ENCODE peak calls at places on chromosomes 12 and 14, in seven cellular contexts. B, Z, H, Y, C, J and X are unnamed samples.

GRCh38 chr12:53623526-53623925 is 2.7 kb downstream of the ATF7 start:
- DNase-seq in B (peak), Z (no peak), H (no peak), Y (no peak), C (no peak), J (no peak), X (no peak)

GRCh38 chr12:124543052-124543590 is 24.3 kb downstream of the NCOR2 start:
- DNase-seq in B (no peak), Z (peak), H (no peak), Y (no peak), C (peak), J (no peak), X (peak)

GRCh38 chr14:104211242-104211641 is 72.9 kb downstream of the KIF26A start:
- DNase-seq in B (no peak), Z (no peak), H (no peak), Y (no peak), C (no peak), J (no peak), X (no peak)

GRCh38 chr14:77026930-77027537 is 1.5 kb downstream of the IRF2BPL start:
- DNase-seq in B (peak), Z (peak), H (no peak), Y (no peak), C (peak), J (no peak), X (peak)

GRCh38 chr14:89293349-89293916 is 123.6 kb downstream of the FOXN3 start:
- DNase-seq in B (no peak), Z (no peak), H (no peak), Y (peak), C (no peak), J (no peak), X (no peak)

GRCh38 chr12:64650762-64651161 is 40.5 kb downstream of the RASSF3 start:
- DNase-seq in B (no peak), Z (no peak), H (no peak), Y (no peak), C (no peak), J (no peak), X (no peak)

GRCh38 chr14:23259412-23259811 is 21.7 kb downstream of the RNF212B start:
- DNase-seq in B (no peak), Z (no peak), H (no peak), Y (no peak), C (no peak), J (no peak), X (no peak)

GRCh38 chr12:57182918-57183575 is 33.5 kb upstream of the NXPH4 start:
- DNase-seq in B (peak), Z (peak), H (peak), Y (peak), C (peak), J (peak), X (peak)

GRCh38 chr14:34874386-34875030 is 652 bp downstream of the BAZ1A start:
- DNase-seq in B (no peak), Z (peak), H (no peak), Y (peak), C (peak), J (peak), X (peak)

GRCh38 chr14:34301107-34301734 is 160.8 kb downstream of the SPTSSA start:
- DNase-seq in B (peak), Z (peak), H (peak), Y (no peak), C (no peak), J (peak), X (peak)

GRCh38 chr12:93818488-93819047 is 141.4 kb downstream of the CRADD start:
- DNase-seq in B (no peak), Z (no peak), H (no peak), Y (no peak), C (no peak), J (no peak), X (no peak)

GRCh38 chr12:104615048-104615561 is 158.4 kb downstream of the CHST11 start:
- DNase-seq in B (no peak), Z (no peak), H (no peak), Y (no peak), C (no peak), J (no peak), X (no peak)
- TF ChIP-seq TAF1 in B (no peak), Z (no peak), H (no peak), Y (no peak), C (no peak), J (no peak), X (no peak)

DNA sequence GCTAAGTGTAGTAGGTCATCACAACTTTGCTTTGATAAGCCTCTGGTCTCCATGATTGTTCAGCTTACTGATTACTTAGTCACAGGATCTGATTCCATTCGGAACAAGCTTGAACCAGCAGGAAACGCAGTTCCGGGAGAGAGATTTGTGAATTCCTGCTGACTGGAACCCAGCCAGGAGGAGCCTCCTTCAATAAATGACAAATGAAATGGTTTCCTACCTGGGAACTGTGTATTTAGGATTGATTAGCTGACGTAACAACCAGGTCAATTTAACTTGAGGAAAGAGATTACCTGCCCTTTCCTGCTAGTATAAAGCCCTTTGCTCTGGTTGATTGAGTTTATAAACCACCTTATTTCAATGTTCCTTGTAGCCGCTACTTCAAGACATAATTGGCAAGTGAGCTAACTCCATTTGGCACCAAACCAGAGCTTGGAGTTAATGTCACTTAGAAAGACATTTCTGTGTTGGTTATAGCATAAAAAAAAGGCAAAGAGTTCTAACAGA is 35.1 kb upstream of the KCNH3 start:
- DNase-seq in B (no peak), Z (no peak), H (no peak), Y (no peak), C (no peak), J (no peak), X (no peak)
- TF ChIP-seq TAF1 in B (no peak), Z (no peak), H (no peak), Y (no peak), C (no peak), J (no peak), X (no peak)

DNA sequence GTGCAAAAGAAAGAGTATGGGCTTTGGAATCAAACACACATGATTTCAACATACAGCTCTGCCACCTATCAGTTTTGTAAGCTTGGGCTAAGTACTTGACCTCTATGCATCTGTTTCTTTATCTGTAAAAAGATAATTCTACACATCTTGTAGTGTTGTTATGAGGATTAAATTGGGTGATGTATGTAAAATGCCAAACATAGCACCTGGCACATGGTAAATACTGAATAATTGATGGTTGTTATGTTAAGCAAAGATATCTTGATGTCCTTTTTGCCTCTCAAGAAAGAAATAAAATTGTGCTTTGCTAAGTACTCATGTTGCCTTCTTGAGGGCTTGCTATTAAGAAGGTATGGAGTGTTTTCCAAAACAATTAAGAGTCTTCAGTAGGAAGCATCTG is 2.3 kb upstream of the CSRP2 start:
- DNase-seq in B (no peak), Z (no peak), H (no peak), Y (no peak), C (no peak), J (no peak), X (no peak)
- TF ChIP-seq TAF1 in B (no peak), Z (no peak), H (no peak), Y (no peak), C (no peak), J (no peak), X (no peak)

DNA sequence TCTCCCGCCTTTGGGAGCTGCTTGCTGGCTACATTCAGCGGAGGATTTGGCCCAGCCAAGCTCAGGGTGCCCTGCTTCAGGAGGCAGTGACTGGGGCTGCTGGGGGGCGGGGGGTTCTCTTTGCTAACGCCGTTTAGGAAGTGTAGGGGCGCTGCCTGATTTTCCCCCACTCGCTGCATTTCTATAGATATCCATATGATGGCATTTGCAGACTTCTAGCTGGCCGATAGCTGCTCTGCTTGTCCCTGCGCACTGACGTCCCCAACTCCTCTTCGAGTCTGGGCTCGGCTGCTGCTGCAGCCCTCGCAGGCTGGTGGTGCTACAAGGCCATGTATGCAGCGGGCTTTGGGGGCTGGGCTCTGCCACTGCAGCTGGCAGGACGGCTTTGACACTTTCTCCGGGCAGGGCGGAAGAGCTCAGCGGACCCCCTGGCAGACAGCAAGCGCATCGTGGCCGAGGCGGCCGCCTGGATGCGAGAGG is 3.1 kb downstream of the LRFN5 start:
- DNase-seq in B (no peak), Z (peak), H (no peak), Y (peak), C (no peak), J (no peak), X (no peak)
- TF ChIP-seq TAF1 in B (no peak), Z (no peak), H (no peak), Y (no peak), C (no peak), J (no peak), X (no peak)

GRCh38 chr12:25775968-25776367 is 182.5 kb upstream of the RASSF8 start:
- DNase-seq in B (no peak), Z (peak), H (no peak), Y (no peak), C (no peak), J (no peak), X (no peak)
- TF ChIP-seq TAF1 in B (no peak), Z (no peak), H (no peak), Y (no peak), C (no peak), J (no peak), X (no peak)